ENCODE peak calls at places on chromosomes 3 and 15, in six cellular contexts. E, U, V, F, D and P are unnamed samples.

GRCh38 chr3:128497305-128498126 is 4.5 kb upstream of the GATA2 start:
- DNase-seq in E (peak), U (peak), V (peak), F (peak), D (no peak), P (peak)

GRCh38 chr3:40961104-40961857 is 238.0 kb upstream of the CTNNB1 start:
- DNase-seq in E (no peak), U (no peak), V (no peak), F (no peak), D (peak), P (no peak)

GRCh38 chr3:16658004-16658932 is 53.0 kb upstream of the DAZL start:
- DNase-seq in E (no peak), U (no peak), V (no peak), F (no peak), D (no peak), P (no peak)

GRCh38 chr15:31464216-31465082 is 137.8 kb downstream of the KLF13 start:
- DNase-seq in E (no peak), U (no peak), V (no peak), F (no peak), D (no peak), P (no peak)

GRCh38 chr3:52177701-52178042 is 20.3 kb upstream of the ALAS1 start:
- DNase-seq in E (no peak), U (no peak), V (no peak), F (no peak), D (no peak), P (no peak)

GRCh38 chr3:36969540-36970432 is 23.1 kb downstream of the EPM2AIP1 start:
- DNase-seq in E (no peak), U (peak), V (peak), F (peak), D (peak), P (peak)

GRCh38 chr15:25182736-25183445 is 228.1 kb downstream of the SNRPN start:
- DNase-seq in E (no peak), U (no peak), V (no peak), F (no peak), D (no peak), P (no peak)

GRCh38 chr15:63156708-63157065 is 590 bp downstream of the RPS27L start:
- DNase-seq in E (no peak), U (peak), V (peak), F (no peak), D (peak), P (peak)

GRCh38 chr3:89606151-89606550 is 498.7 kb downstream of the EPHA3 start:
- DNase-seq in E (no peak), U (no peak), V (no peak), F (no peak), D (no peak), P (no peak)

GRCh38 chr15:33629647-33630046 is 318.9 kb downstream of the RYR3 start:
- DNase-seq in E (no peak), U (no peak), V (no peak), F (no peak), D (no peak), P (no peak)